ENCODE peak calls at places on chromosomes 4 and X, in ten cellular contexts. F is HS-5; L is naive thymus-derived CD4-positive, alpha-beta T cell; N is ELF-1; G is effector memory CD8-positive, alpha-beta T cell; Z is T-helper 22 cell; Q is IMR-90; P is A673; T is nephron progenitor cell; D is GM04503. C is an unnamed sample.

GRCh38 chr4:105990933-105991332 is 95.7 kb downstream of the NPNT start:
- DNase-seq in F (peak; percentile 22), Q (peak; percentile 30), N (no peak), D (peak; percentile 69), G (no peak), P (no peak), T (no peak), L (no peak), Z (no peak), C (no peak)

GRCh38 chrX:22206781-22207180 is 65.9 kb upstream of the CBLL2 start:
- DNase-seq in L (no peak), Z (no peak), P (no peak), F (no peak), Q (no peak), D (no peak), N (no peak), T (no peak), G (no peak), C (no peak)

GRCh38 chrX:103791233-103791632 is 14.6 kb downstream of the PLP1 start:
- DNase-seq in N (no peak), G (no peak), F (no peak), P (no peak), T (no peak), Q (peak; percentile 27), L (no peak), Z (no peak), D (no peak), C (no peak)

GRCh38 chr4:5940470-5941203 is 47.8 kb upstream of the CRMP1 start:
- DNase-seq in T (peak; percentile 66), L (no peak), Z (no peak), Q (peak; percentile 10), F (no peak), G (no peak), D (peak; percentile 14), N (peak; percentile 57), P (peak; percentile 78), C (no peak)

GRCh38 chr4:119471259-119471658 is 149.3 kb upstream of the FABP2 start:
- DNase-seq in Q (no peak), F (no peak), G (no peak), D (no peak), T (no peak), L (no peak), N (no peak), P (no peak), Z (no peak), C (no peak)

GRCh38 chr4:139910106-139910505 is 243.9 kb downstream of the MAML3 start:
- DNase-seq in D (no peak), T (no peak), G (no peak), F (no peak), N (no peak), L (no peak), Z (no peak), Q (peak; percentile 23), P (no peak), C (no peak)

GRCh38 chrX:100410083-100410590 is at the start of gene PCDH19:
- DNase-seq in D (peak; percentile 1), Z (no peak), F (no peak), N (peak; percentile 84), Q (peak; percentile 17), G (no peak), L (peak; percentile 8), P (peak; percentile 73), T (peak; percentile 89), C (peak; percentile 63)

GRCh38 chrX:48465336-48465933 is 4.6 kb downstream of the SLC38A5 start:
- DNase-seq in T (no peak), G (no peak), D (peak; percentile 76), Q (peak; percentile 96), F (peak; percentile 68), Z (no peak), L (no peak), P (no peak), N (no peak), C (no peak)

GRCh38 chr4:116143221-116143620 is 942.2 kb downstream of the TRAM1L1 start:
- DNase-seq in T (no peak), D (no peak), Z (no peak), Q (no peak), L (no peak), N (no peak), P (no peak), F (no peak), G (no peak), C (no peak)

GRCh38 chrX:27336466-27337091 is 126.6 kb downstream of the PPP4R3C start:
- DNase-seq in Q (peak; percentile 2), P (peak; percentile 45), L (peak; percentile 2), G (no peak), F (peak; percentile 10), N (peak; percentile 60), Z (no peak), T (peak; percentile 64), D (no peak), C (peak; percentile 27)

GRCh38 chrX:10904220-10904619 is 206.9 kb upstream of the HCCS start:
- DNase-seq in Z (no peak), P (no peak), N (no peak), G (no peak), Q (peak; percentile 64), D (no peak), F (no peak), L (no peak), T (no peak), C (no peak)

GRCh38 chrX:71100581-71101505 is 5.2 kb downstream of the FOXO4 start:
- DNase-seq in Z (no peak), L (no peak), D (no peak), G (no peak), T (no peak), P (no peak), N (peak; percentile 52), Q (no peak), F (no peak), C (no peak)

GRCh38 chrX:110145854-110146253 is 142.9 kb downstream of the TMEM164 start:
- DNase-seq in F (no peak), N (no peak), Z (no peak), G (no peak), D (no peak), Q (peak; percentile 44), L (no peak), P (peak; percentile 49), T (peak; percentile 37), C (peak; percentile 27)

GRCh38 chrX:18290200-18290599 is 64.3 kb downstream of the SCML2 start:
- DNase-seq in G (no peak), L (no peak), N (peak; percentile 44), Q (no peak), F (no peak), P (no peak), T (peak; percentile 14), Z (no peak), D (no peak), C (no peak)

GRCh38 chr4:8205749-8206611 is 6.9 kb downstream of the SH3TC1 start:
- DNase-seq in Z (no peak), T (no peak), P (no peak), L (no peak), D (no peak), F (no peak), Q (no peak), G (no peak), N (no peak), C (no peak)

GRCh38 chr4:56371426-56372220 is 15.7 kb downstream of the AASDH start:
- DNase-seq in P (peak; percentile 2), Z (no peak), G (no peak), N (no peak), F (no peak), D (no peak), Q (no peak), L (no peak), T (no peak), C (no peak)

GRCh38 chr4:65566473-65566872 is 103.8 kb downstream of the EPHA5 start:
- DNase-seq in L (no peak), T (no peak), P (peak; percentile 33), N (no peak), D (no peak), Q (no peak), Z (no peak), G (no peak), F (no peak), C (no peak)

GRCh38 chrX:139691493-139691842 is 16.5 kb downstream of the MCF2 start:
- DNase-seq in G (no peak), P (no peak), F (no peak), D (no peak), Q (no peak), L (no peak), N (peak; percentile 25), Z (no peak), T (peak; percentile 23), C (peak; percentile 1)

GRCh38 chr4:8123389-8123788 is 35.2 kb downstream of the ABLIM2 start:
- DNase-seq in D (no peak), F (no peak), Z (no peak), T (peak; percentile 53), P (no peak), Q (no peak), G (no peak), L (no peak), N (peak; percentile 64), C (no peak)

GRCh38 chrX:44106864-44107263 is 133.7 kb upstream of the NDP start:
- DNase-seq in F (no peak), Q (no peak), D (no peak), G (no peak), P (no peak), T (no peak), L (no peak), Z (no peak), N (no peak), C (no peak)

GRCh38 chr4:174749091-174749490 is 80.0 kb downstream of the GLRA3 start:
- DNase-seq in Z (no peak), Q (no peak), G (no peak), N (no peak), D (no peak), P (no peak), L (no peak), F (no peak), T (no peak), C (no peak)

GRCh38 chr4:1208266-1208961 is 36.0 kb upstream of the SPON2 start:
- DNase-seq in Q (no peak), T (no peak), D (no peak), F (no peak), N (no peak), Z (no peak), G (no peak), P (no peak), L (no peak), C (no peak)

GRCh38 chrX:75522565-75523411 is at the start of gene ZDHHC15:
- DNase-seq in F (no peak), N (peak; percentile 81), L (peak; percentile 63), D (no peak), Q (no peak), Z (peak; percentile 15), G (no peak), P (peak; percentile 0), T (peak; percentile 58), C (no peak)

GRCh38 chr4:12036450-12036849 is 607.8 kb upstream of the HS3ST1 start:
- DNase-seq in Z (no peak), N (no peak), Q (no peak), T (no peak), F (no peak), D (no peak), P (no peak), G (no peak), L (no peak), C (no peak)

GRCh38 chrX:133454525-133455323 is 39.4 kb upstream of the GPC4 start:
- DNase-seq in N (peak; percentile 52), F (no peak), T (no peak), D (no peak), G (no peak), Z (no peak), L (no peak), Q (no peak), P (no peak), C (no peak)

C was measured in NCI-H460.